ENCODE peak calls at places on chromosome 1, in eight cellular contexts. R, K, Q, F, T, V, P and A are unnamed samples.
A peak's percentile ranks its signal among the peaks of the same experiment; 100 is the strongest.

GRCh38 chr1:182149411-182149965 is 88.0 kb upstream of the ZNF648 start:
- DNase-seq in K (no peak), P (no peak), T (no peak), V (no peak), F (no peak), Q (peak; percentile 91), R (peak; percentile 41), A (peak; percentile 78)

GRCh38 chr1:192439373-192440025 is 122.7 kb downstream of the RGS21 start:
- DNase-seq in F (no peak), K (no peak), V (no peak), Q (peak; percentile 82), T (no peak), P (no peak), R (peak; percentile 87), A (peak; percentile 44)

GRCh38 chr1:228007054-228007800 is 429 bp downstream of the WNT3A start:
- DNase-seq in F (no peak), T (no peak), K (no peak), P (peak; percentile 66), V (peak; percentile 54), Q (no peak), R (no peak), A (no peak)

GRCh38 chr1:152752225-152752624 is 5.6 kb upstream of the KPRP start:
- DNase-seq in V (no peak), R (peak; percentile 9), Q (no peak), F (no peak), P (no peak), T (peak; percentile 53), K (no peak), A (peak; percentile 57)

GRCh38 chr1:234760303-234760723 is 150.3 kb upstream of the IRF2BP2 start:
- DNase-seq in V (no peak), K (peak; percentile 68), Q (no peak), T (peak; percentile 13), P (no peak), R (no peak), F (no peak), A (peak; percentile 54)

GRCh38 chr1:101233495-101233894 is 3.3 kb upstream of the S1PR1 start:
- DNase-seq in K (no peak), R (no peak), F (no peak), Q (no peak), T (no peak), P (no peak), V (no peak), A (no peak)

GRCh38 chr1:116908821-116909510 is 750 bp upstream of the PTGFRN start:
- DNase-seq in V (peak; percentile 22), R (no peak), F (no peak), T (no peak), K (no peak), P (no peak), Q (no peak), A (no peak)

GRCh38 chr1:85406887-85407593 is 57.9 kb downstream of the DDAH1 start:
- DNase-seq in V (no peak), P (no peak), F (no peak), R (peak; percentile 96), Q (peak; percentile 76), K (no peak), T (peak; percentile 70), A (peak; percentile 92)

GRCh38 chr1:228006034-228006792 is 585 bp upstream of the WNT3A start:
- DNase-seq in V (no peak), R (no peak), K (no peak), P (peak; percentile 12), F (no peak), T (no peak), Q (no peak), A (no peak)

GRCh38 chr1:181134543-181135461 is 46.3 kb downstream of the IER5 start:
- DNase-seq in F (peak; percentile 47), P (no peak), Q (peak; percentile 71), K (no peak), T (no peak), R (peak; percentile 83), V (no peak), A (peak; percentile 94)